ENCODE peak calls at places on chromosomes 4 and X, in four cellular contexts. K is NCI-H187 treated with DMSO at 0.1 percent for 48 hours, G is brain microvascular endothelial cell, H is NAMALWA. W is an unnamed sample.

GRCh38 chr4:74391890-74392478 is 27.0 kb downstream of the EREG start:
- DNase-seq in K (no peak), G (peak; percentile 21), H (no peak), W (no peak)

GRCh38 chr4:134365852-134366251 is 164.3 kb upstream of the PABPC4L start:
- DNase-seq in K (no peak), G (no peak), H (no peak), W (no peak)

GRCh38 chrX:108186811-108187210 is 95.2 kb downstream of the ATG4A start:
- DNase-seq in K (no peak), G (peak; percentile 74), H (no peak), W (no peak)

GRCh38 chrX:12721042-12721441 is 70.2 kb upstream of the PRPS2 start:
- DNase-seq in K (no peak), G (no peak), H (no peak), W (no peak)

GRCh38 chrX:119757979-119758681 is at the start of gene SOWAHD:
- DNase-seq in K (no peak), G (no peak), H (no peak), W (peak; percentile 18)

GRCh38 chr4:113435893-113436292 is 325.6 kb downstream of the CAMK2D start:
- DNase-seq in K (no peak), G (peak; percentile 72), H (no peak), W (no peak)

GRCh38 chr4:102627831-102628523 is 126.8 kb downstream of the NFKB1 start:
- DNase-seq in K (no peak), G (peak; percentile 80), H (no peak), W (no peak)

GRCh38 chr4:159191989-159192388 is 89.1 kb downstream of the RAPGEF2 start:
- DNase-seq in K (no peak), G (peak; percentile 68), H (peak; percentile 49), W (no peak)

W was measured in effector CD4-positive, alpha-beta T cell.